ENCODE peak calls at places on chromosome 6, in seven cellular contexts. C is T-helper 1 cell; A is GM18507; X is stimulated activated CD4-positive, alpha-beta T cell treated with anti-CD3 and anti-CD28 coated beads, Interleukin-1b, Interleukin-23, amount 100 ng/mL, for 4 hours; F is AG04450; S is CD8-positive, alpha-beta memory T cell; D is neural progenitor cell. J is an unnamed sample.

GRCh38 chr6:125519367-125519766 is 217.6 kb upstream of the HDDC2 start:
- DNase-seq in S (no peak), C (no peak), A (no peak), X (no peak), D (no peak), F (no peak), J (no peak)

GRCh38 chr6:74467533-74468215 is 738.2 kb downstream of the COL12A1 start:
- DNase-seq in X (no peak), D (no peak), C (no peak), A (no peak), F (no peak), S (no peak), J (no peak)

GRCh38 chr6:6806793-6807518 is 218.4 kb downstream of the LY86 start:
- DNase-seq in X (no peak), D (no peak), C (no peak), S (no peak), A (no peak), F (no peak), J (no peak)

GRCh38 chr6:79984261-79984660 is 20.2 kb upstream of the TTK start:
- DNase-seq in F (no peak), C (no peak), S (peak; percentile 9), X (no peak), D (peak; percentile 10), A (no peak), J (no peak)

GRCh38 chr6:53796451-53796780 is 1.6 kb downstream of the LRRC1 start:
- DNase-seq in C (no peak), S (no peak), X (no peak), A (no peak), F (no peak), D (no peak), J (no peak)

GRCh38 chr6:118660218-118660569 is 8.8 kb upstream of the CEP85L start:
- DNase-seq in F (no peak), D (no peak), X (peak; percentile 43), C (peak; percentile 24), A (no peak), S (peak; percentile 68), J (no peak)

GRCh38 chr6:52574709-52575489 is 2.0 kb downstream of the TRAM2 start:
- DNase-seq in A (no peak), S (peak; percentile 75), X (peak; percentile 19), F (no peak), D (no peak), C (no peak), J (no peak)

GRCh38 chr6:116624036-116624805 is 7.9 kb downstream of the RSPH4A start:
- DNase-seq in A (no peak), X (no peak), F (no peak), C (no peak), S (no peak), D (no peak), J (no peak)

GRCh38 chr6:47655719-47656595 is 42.4 kb upstream of the ADGRF4 start:
- DNase-seq in A (no peak), X (no peak), C (no peak), F (no peak), S (no peak), D (peak; percentile 50), J (peak; percentile 43)

GRCh38 chr6:125950293-125950692 is 6.3 kb upstream of the HINT3 start:
- DNase-seq in A (no peak), X (no peak), S (no peak), C (no peak), D (peak; percentile 10), F (no peak), J (peak; percentile 17)

GRCh38 chr6:101146389-101146788 is 247.1 kb upstream of the GRIK2 start:
- DNase-seq in F (no peak), C (no peak), X (no peak), A (no peak), D (no peak), S (no peak), J (no peak)

GRCh38 chr6:118280210-118280609 is 267.9 kb upstream of the PLN start:
- DNase-seq in S (no peak), F (no peak), D (no peak), X (no peak), C (no peak), A (peak; percentile 22), J (no peak)

GRCh38 chr6:108120311-108120710 is 45.5 kb upstream of the NR2E1 start:
- DNase-seq in S (no peak), F (no peak), D (peak; percentile 69), A (no peak), C (no peak), X (no peak), J (no peak)

GRCh38 chr6:14758421-14759043 is 487.3 kb upstream of the JARID2 start:
- DNase-seq in F (no peak), A (no peak), S (no peak), D (no peak), X (peak; percentile 31), C (no peak), J (no peak)

GRCh38 chr6:167972193-167972592 is 25.3 kb upstream of the KIF25 start:
- DNase-seq in C (no peak), A (no peak), D (no peak), S (no peak), F (no peak), X (no peak), J (no peak)

GRCh38 chr6:99521557-99522286 is 6.5 kb upstream of the USP45 start:
- DNase-seq in F (no peak), D (peak; percentile 50), S (no peak), X (no peak), A (peak; percentile 4), C (no peak), J (peak; percentile 20)

GRCh38 chr6:93059911-93060310 is 359.4 kb downstream of the EPHA7 start:
- DNase-seq in F (no peak), A (no peak), X (no peak), D (no peak), C (no peak), S (no peak), J (no peak)

GRCh38 chr6:33755070-33755869 is 8.6 kb upstream of the IP6K3 start:
- DNase-seq in F (no peak), X (no peak), C (no peak), S (no peak), D (peak; percentile 59), A (no peak), J (no peak)

GRCh38 chr6:69894578-69895347 is 28.4 kb downstream of the COL19A1 start:
- DNase-seq in C (no peak), A (no peak), X (no peak), F (peak; percentile 39), S (no peak), D (peak; percentile 13), J (no peak)

GRCh38 chr6:138944412-138944811 is 43.6 kb downstream of the REPS1 start:
- DNase-seq in S (peak; percentile 47), A (no peak), X (no peak), F (peak; percentile 6), D (no peak), C (no peak), J (no peak)

GRCh38 chr6:31111712-31112111 is 663 bp downstream of the C6orf15 start:
- DNase-seq in S (no peak), X (no peak), C (no peak), F (no peak), A (no peak), D (no peak), J (no peak)

GRCh38 chr6:118894425-118895240 is 681 bp downstream of the ASF1A start:
- DNase-seq in A (no peak), C (peak; percentile 40), F (no peak), X (peak; percentile 34), D (peak; percentile 67), S (peak; percentile 72), J (peak; percentile 34)

GRCh38 chr6:160494576-160494975 is 146.4 kb downstream of the SLC22A3 start:
- DNase-seq in F (no peak), D (no peak), C (no peak), A (no peak), S (no peak), X (no peak), J (no peak)

GRCh38 chr6:122623279-122623678 is 13.1 kb downstream of the PKIB start:
- DNase-seq in F (no peak), A (no peak), S (no peak), D (no peak), C (no peak), X (no peak), J (no peak)

GRCh38 chr6:82959385-82959941 is 106.2 kb downstream of the UBE3D start:
- DNase-seq in S (no peak), X (no peak), D (peak; percentile 77), F (peak; percentile 58), A (no peak), C (no peak), J (no peak)

GRCh38 chr6:6820688-6821238 is 232.2 kb downstream of the LY86 start:
- DNase-seq in A (no peak), C (no peak), F (no peak), X (no peak), D (peak; percentile 74), S (no peak), J (no peak)

GRCh38 chr6:49142422-49143151 is 320.5 kb downstream of the MMUT start:
- DNase-seq in X (no peak), D (peak; percentile 50), F (no peak), A (no peak), C (no peak), S (no peak), J (no peak)

J was measured in HTR-8/SVneo.